ENCODE peak calls at places on chromosomes 3 and 15, in seven cellular contexts. P, H, M, K, L, D and G are unnamed samples. For H3K4me1, the result is how much of the 10 kb centered on the place peaks cover.

GRCh38 chr3:195441971-195442572 is 748 bp downstream of the ACAP2 start:
- DNase-seq in K (peak), H (peak), P (no peak), D (peak), M (no peak), L (peak), G (peak)

GRCh38 chr3:101849714-101850326 is 506 bp downstream of the NFKBIZ start:
- DNase-seq in D (no peak), L (peak), K (peak), H (peak), M (peak), P (no peak), G (no peak)

GRCh38 chr3:191296041-191296541 is 33.1 kb upstream of the CCDC50 start:
- DNase-seq in M (no peak), L (no peak), P (no peak), K (no peak), H (no peak), D (no peak), G (no peak)

GRCh38 chr15:90219421-90220141 is 14.2 kb downstream of the CIB1 start:
- DNase-seq in H (peak), M (peak), L (peak), D (peak), P (no peak), K (peak), G (no peak)

GRCh38 chr3:59514865-59515482 is 465.1 kb upstream of the CFAP20DC start:
- DNase-seq in H (no peak), P (no peak), L (peak), D (no peak), M (no peak), K (no peak), G (no peak)

GRCh38 chr15:41955100-41955499 is 17.3 kb downstream of the EHD4 start:
- DNase-seq in H (no peak), D (no peak), L (no peak), K (no peak), M (no peak), P (no peak), G (no peak)

GRCh38 chr3:66378256-66378655 is 122.6 kb downstream of the LRIG1 start:
- DNase-seq in L (peak), H (peak), K (peak), P (peak), M (peak), D (no peak), G (peak)

GRCh38 chr15:50624616-50625168 is 61.9 kb downstream of the TRPM7 start:
- DNase-seq in K (no peak), L (no peak), D (no peak), M (no peak), H (peak), P (no peak), G (no peak)

GRCh38 chr3:149706905-149707304 is 45.4 kb downstream of the COMMD2 start:
- DNase-seq in H (no peak), D (no peak), P (no peak), L (no peak), M (no peak), K (peak), G (peak)

GRCh38 chr15:36947035-36947719 is 153.2 kb downstream of the MEIS2 start:
- DNase-seq in H (no peak), D (peak), P (no peak), M (no peak), K (no peak), L (no peak), G (peak)

GRCh38 chr3:149971403-149972075 is 844 bp upstream of the PFN2 start:
- DNase-seq in P (no peak), L (peak), M (no peak), K (peak), H (peak), D (peak), G (peak)

GRCh38 chr3:131109156-131109555 is 82.5 kb downstream of the NEK11 start:
- DNase-seq in D (no peak), P (no peak), L (peak), M (no peak), K (no peak), H (peak), G (no peak)

GRCh38 chr3:156174229-156174847 is 54.0 kb downstream of the KCNAB1 start:
- DNase-seq in D (no peak), H (peak), K (no peak), P (no peak), L (peak), M (no peak), G (peak)

GRCh38 chr3:127196466-127197299 is 3.8 kb downstream of the PRR23E start:
- DNase-seq in D (no peak), L (no peak), K (no peak), P (no peak), H (no peak), M (no peak), G (no peak)

GRCh38 chr3:55718956-55719355 is 231.8 kb upstream of the WNT5A start:
- DNase-seq in L (no peak), P (no peak), K (no peak), M (no peak), H (no peak), D (no peak), G (no peak)

GRCh38 chr3:10292505-10293419 is at the start of gene GHRL:
- DNase-seq in H (peak), P (no peak), L (no peak), M (no peak), D (peak), K (no peak), G (no peak)

GRCh38 chr3:47310391-47310790 is 27.6 kb downstream of the KLHL18 start:
- DNase-seq in K (no peak), L (no peak), P (no peak), D (no peak), M (no peak), H (no peak), G (no peak)

DNA sequence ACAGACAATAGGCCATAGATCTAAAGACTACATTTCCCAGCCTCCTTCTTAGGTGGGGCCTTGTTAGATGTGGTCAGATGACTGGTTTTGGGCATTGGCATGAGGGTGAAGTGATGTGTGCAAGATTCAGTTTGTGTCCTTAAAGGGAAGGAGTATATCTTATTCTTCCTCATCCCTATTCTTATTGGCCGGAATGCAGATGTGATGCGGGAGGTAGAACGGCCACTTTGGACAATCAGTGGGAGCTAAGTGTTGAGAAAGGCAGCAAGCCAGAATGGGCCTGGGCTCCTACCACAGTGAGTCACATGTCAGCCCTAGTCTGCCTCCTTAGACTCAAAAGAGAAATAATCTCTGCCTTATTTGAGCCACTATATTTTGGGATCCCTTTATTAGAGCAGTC is 89.8 kb upstream of the MEX3B start:
- DNase-seq in H (no peak), M (no peak), P (no peak), L (no peak), D (no peak), K (no peak), G (peak)
- H2AK5ac ChIP-seq in H (no peak), M (no peak), P (no peak), L (no peak), D (no peak), K (no peak), G (peak)

GRCh38 chr3:123695152-123695551 is 110.3 kb upstream of the HACD2 start:
- DNase-seq in M (no peak), D (peak), P (no peak), H (peak), L (no peak), K (no peak), G (no peak)
- H3K4me1 ChIP-seq in M (under half), D (under half), P (under half), H (half or more), L (under half), K (under half), G (under half)

DNA sequence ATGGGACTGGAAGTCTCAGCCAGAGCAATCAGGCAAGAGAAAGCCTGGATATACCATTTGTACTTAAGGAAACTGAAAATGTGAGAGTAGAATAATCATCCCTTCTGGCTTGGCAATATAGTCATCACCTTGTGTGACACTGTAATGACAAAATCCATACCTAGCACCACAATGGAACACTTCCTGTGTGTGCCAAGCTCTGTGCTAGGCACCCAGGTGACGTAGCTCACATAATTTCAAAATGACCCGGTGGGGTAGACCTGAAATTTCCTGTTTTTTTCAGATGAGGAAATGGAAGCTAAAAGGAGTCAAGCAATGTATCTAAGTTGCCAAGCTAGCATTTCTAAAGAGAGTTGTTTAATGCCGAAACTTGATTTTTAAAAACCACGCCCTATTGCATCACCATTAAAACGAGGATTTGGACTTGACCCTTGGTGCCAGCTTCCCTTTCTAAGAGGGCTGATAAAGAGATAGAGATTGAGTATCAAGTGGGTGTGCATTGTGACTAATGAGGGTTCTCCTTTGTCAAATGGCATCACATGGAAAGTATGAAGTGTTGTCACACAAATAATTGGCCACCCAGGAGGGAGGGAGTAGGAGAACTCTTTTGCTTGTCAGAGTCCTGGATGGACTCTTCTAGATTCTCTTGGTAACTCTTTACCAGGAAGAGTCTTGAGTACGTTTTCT is 141.3 kb upstream of the PDZRN3 start:
- DNase-seq in L (no peak), H (peak), M (no peak), K (no peak), D (no peak), P (no peak), G (no peak)
- H2AK5ac ChIP-seq in L (no peak), H (no peak), M (no peak), K (no peak), D (no peak), P (peak), G (peak)

DNA sequence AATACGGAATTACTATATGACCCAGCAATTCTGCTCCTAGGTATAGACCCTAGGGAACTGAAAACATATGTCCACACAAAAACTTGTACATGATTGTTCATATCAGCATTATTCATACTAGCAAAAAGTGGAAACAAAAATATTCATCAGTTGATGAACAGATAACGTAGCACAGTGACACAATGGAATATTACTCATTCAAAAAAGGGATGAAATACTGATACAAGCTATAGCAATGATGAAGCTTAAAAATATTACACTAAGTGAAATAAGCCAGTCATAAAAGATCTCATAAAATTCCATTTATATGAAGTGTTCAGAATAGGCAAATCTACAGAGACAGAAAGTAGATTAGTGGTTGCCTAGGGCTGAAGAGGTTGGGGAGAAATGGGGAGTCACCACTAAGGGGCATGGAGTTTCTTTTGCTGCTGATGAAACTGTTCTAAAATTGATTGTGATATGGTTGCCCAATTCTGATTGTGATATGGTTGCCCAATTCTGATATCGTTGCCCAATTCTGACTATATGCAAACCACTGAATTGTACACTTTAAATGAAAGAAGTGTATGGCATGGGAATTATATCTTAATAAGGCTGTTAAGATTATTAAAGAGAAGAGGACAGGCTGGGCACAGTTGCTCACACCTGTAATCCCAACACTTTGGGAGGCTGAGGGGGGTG is 10.6 kb downstream of the C15orf61 start:
- DNase-seq in L (no peak), H (peak), D (no peak), K (no peak), M (no peak), P (no peak), G (peak)
- H3K4me1 ChIP-seq in L (under half), H (under half), D (under half), K (under half), M (under half), P (under half), G (under half)

GRCh38 chr15:32729700-32730099 is 11.9 kb downstream of the GREM1 start:
- DNase-seq in H (peak), M (no peak), D (no peak), K (no peak), L (no peak), P (no peak), G (no peak)
- H2AK5ac ChIP-seq in H (no peak), M (no peak), D (no peak), K (no peak), L (no peak), P (no peak), G (peak)

GRCh38 chr15:39362832-39363561 is 217.9 kb upstream of the THBS1 start:
- DNase-seq in H (no peak), P (no peak), M (no peak), D (peak), L (no peak), K (no peak), G (peak)
- H3K4me1 ChIP-seq in H (under half), P (under half), M (under half), D (under half), L (under half), K (under half), G (under half)

DNA sequence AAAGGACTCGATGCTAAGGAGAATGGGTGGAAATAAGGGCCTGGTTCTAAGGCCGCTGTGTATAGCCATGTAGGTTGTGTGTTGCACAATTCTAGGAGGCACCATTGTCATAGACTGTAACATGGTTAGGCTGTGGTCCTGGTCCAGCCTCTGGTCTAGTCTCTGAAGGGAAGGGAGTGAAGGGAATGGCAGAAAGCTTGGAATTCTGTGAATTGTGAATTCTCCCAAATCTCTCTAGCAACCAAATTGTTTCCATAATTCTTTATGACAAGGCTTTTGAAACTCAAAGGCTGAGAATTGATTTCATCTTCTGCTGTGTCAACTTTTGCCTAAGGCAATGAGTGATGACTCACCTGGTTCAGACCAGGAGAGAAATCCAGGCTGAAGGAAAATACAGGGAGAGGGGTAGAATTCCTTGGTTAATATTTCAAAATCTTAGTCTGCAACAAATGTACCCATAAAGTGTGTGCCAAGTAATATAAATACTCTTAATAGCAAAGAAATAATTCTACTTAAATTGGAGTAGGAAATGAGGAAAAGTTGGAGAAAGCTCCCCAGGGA is 82.6 kb upstream of the ADPGK start:
- DNase-seq in D (no peak), L (no peak), K (no peak), P (no peak), H (peak), M (no peak), G (no peak)
- H2AK5ac ChIP-seq in D (no peak), L (no peak), K (no peak), P (no peak), H (no peak), M (no peak), G (no peak)

GRCh38 chr3:81726132-81726531 is 35.3 kb downstream of the GBE1 start:
- DNase-seq in K (no peak), P (no peak), H (no peak), L (no peak), D (peak), M (no peak), G (peak)
- H3K4me1 ChIP-seq in K (under half), P (under half), H (under half), L (under half), D (under half), M (under half), G (under half)

GRCh38 chr3:180564676-180565075 is 37.3 kb upstream of the TTC14 start:
- DNase-seq in L (no peak), H (no peak), K (no peak), P (no peak), D (no peak), M (no peak), G (no peak)

GRCh38 chr3:180571831-180572578 is 30.0 kb upstream of the TTC14 start:
- DNase-seq in H (no peak), K (no peak), P (no peak), M (no peak), L (peak), D (no peak), G (no peak)

DNA sequence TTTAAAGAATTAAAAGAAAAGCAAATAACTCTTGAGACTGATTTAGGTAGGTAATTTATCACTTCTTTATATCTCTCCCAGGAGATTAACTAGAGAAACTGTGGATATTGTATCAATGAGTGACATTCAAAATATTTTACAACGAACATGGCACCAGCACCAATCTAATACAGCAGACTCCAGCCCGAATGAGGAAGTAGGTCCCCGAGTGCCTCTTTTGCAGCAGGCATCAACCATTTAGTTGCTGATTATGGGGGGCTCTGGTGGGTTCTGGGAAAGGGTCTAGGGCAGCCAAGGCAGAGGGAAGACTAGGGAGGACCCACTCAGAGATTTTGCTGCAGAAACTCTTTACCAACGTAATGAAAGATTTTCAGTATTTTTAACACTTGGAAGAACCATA is 31.7 kb upstream of the TTC14 start:
- DNase-seq in D (no peak), L (no peak), P (no peak), K (no peak), M (no peak), H (no peak), G (no peak)
- H2AK5ac ChIP-seq in D (no peak), L (no peak), P (no peak), K (no peak), M (no peak), H (no peak), G (no peak)